ENCODE peak calls at places on chromosomes 1 and 21, in four cellular contexts. One of them, this sample, is unnamed.

GRCh38 chr1:187788686-187789085 is 959.9 kb downstream of the PLA2G4A start:
- DNase-seq in Caco-2: no peak
- DNase-seq in activated CD4-positive, alpha-beta T cell treated with anti-CD3 and anti-CD28 coated beads, Interleukin-2, amount 50 U/mL, for 24 hours: no peak
- DNase-seq in bronchial epithelial cell: no peak
- DNase-seq in this sample: no peak

GRCh38 chr1:165114022-165114888 is 242.3 kb downstream of the LMX1A start:
- DNase-seq in Caco-2: peak
- DNase-seq in bronchial epithelial cell: peak
- DNase-seq in activated CD4-positive, alpha-beta T cell treated with anti-CD3 and anti-CD28 coated beads, Interleukin-2, amount 50 U/mL, for 24 hours: no peak
- DNase-seq in this sample: no peak

GRCh38 chr1:24374891-24375786 is 38.4 kb downstream of the STPG1 start:
- DNase-seq in bronchial epithelial cell: peak
- DNase-seq in activated CD4-positive, alpha-beta T cell treated with anti-CD3 and anti-CD28 coated beads, Interleukin-2, amount 50 U/mL, for 24 hours: no peak
- DNase-seq in Caco-2: peak
- DNase-seq in this sample: no peak

GRCh38 chr1:173867141-173867752 is 542 bp downstream of the GAS5 start:
- DNase-seq in bronchial epithelial cell: no peak
- DNase-seq in Caco-2: no peak
- DNase-seq in activated CD4-positive, alpha-beta T cell treated with anti-CD3 and anti-CD28 coated beads, Interleukin-2, amount 50 U/mL, for 24 hours: no peak
- DNase-seq in this sample: no peak

GRCh38 chr21:43298546-43299440 is 128.1 kb downstream of the SIK1 start:
- DNase-seq in activated CD4-positive, alpha-beta T cell treated with anti-CD3 and anti-CD28 coated beads, Interleukin-2, amount 50 U/mL, for 24 hours: no peak
- DNase-seq in Caco-2: no peak
- DNase-seq in bronchial epithelial cell: no peak
- DNase-seq in this sample: no peak

GRCh38 chr1:11600901-11601300 is 53.3 kb downstream of the FBXO2 start:
- DNase-seq in activated CD4-positive, alpha-beta T cell treated with anti-CD3 and anti-CD28 coated beads, Interleukin-2, amount 50 U/mL, for 24 hours: no peak
- DNase-seq in Caco-2: no peak
- DNase-seq in bronchial epithelial cell: no peak
- DNase-seq in this sample: no peak

GRCh38 chr1:47471163-47471562 is 33.3 kb downstream of the FOXD2 start:
- DNase-seq in Caco-2: no peak
- DNase-seq in bronchial epithelial cell: no peak
- DNase-seq in activated CD4-positive, alpha-beta T cell treated with anti-CD3 and anti-CD28 coated beads, Interleukin-2, amount 50 U/mL, for 24 hours: no peak
- DNase-seq in this sample: peak

GRCh38 chr1:160777486-160778089 is 18.4 kb upstream of the LY9 start:
- DNase-seq in Caco-2: peak
- DNase-seq in bronchial epithelial cell: peak
- DNase-seq in activated CD4-positive, alpha-beta T cell treated with anti-CD3 and anti-CD28 coated beads, Interleukin-2, amount 50 U/mL, for 24 hours: peak
- DNase-seq in this sample: no peak

GRCh38 chr1:232718928-232719927 is 86.0 kb upstream of the MAP10 start:
- DNase-seq in bronchial epithelial cell: peak
- DNase-seq in activated CD4-positive, alpha-beta T cell treated with anti-CD3 and anti-CD28 coated beads, Interleukin-2, amount 50 U/mL, for 24 hours: no peak
- DNase-seq in Caco-2: no peak
- DNase-seq in this sample: no peak

GRCh38 chr1:41661428-41662060 is 177.1 kb upstream of the EDN2 start:
- DNase-seq in activated CD4-positive, alpha-beta T cell treated with anti-CD3 and anti-CD28 coated beads, Interleukin-2, amount 50 U/mL, for 24 hours: no peak
- DNase-seq in bronchial epithelial cell: no peak
- DNase-seq in Caco-2: no peak
- DNase-seq in this sample: no peak

GRCh38 chr1:199914546-199914945 is 113.0 kb upstream of the NR5A2 start:
- DNase-seq in bronchial epithelial cell: no peak
- DNase-seq in activated CD4-positive, alpha-beta T cell treated with anti-CD3 and anti-CD28 coated beads, Interleukin-2, amount 50 U/mL, for 24 hours: no peak
- DNase-seq in Caco-2: no peak
- DNase-seq in this sample: no peak

GRCh38 chr1:14794136-14794768 is 195.8 kb downstream of the KAZN start:
- DNase-seq in Caco-2: no peak
- DNase-seq in bronchial epithelial cell: no peak
- DNase-seq in activated CD4-positive, alpha-beta T cell treated with anti-CD3 and anti-CD28 coated beads, Interleukin-2, amount 50 U/mL, for 24 hours: no peak
- DNase-seq in this sample: peak

GRCh38 chr1:57072775-57073174 is 107.0 kb upstream of the C8B start:
- DNase-seq in Caco-2: peak
- DNase-seq in bronchial epithelial cell: peak
- DNase-seq in activated CD4-positive, alpha-beta T cell treated with anti-CD3 and anti-CD28 coated beads, Interleukin-2, amount 50 U/mL, for 24 hours: no peak
- DNase-seq in this sample: no peak

GRCh38 chr1:51583532-51583931 is 33.4 kb upstream of the OSBPL9 start:
- DNase-seq in bronchial epithelial cell: peak
- DNase-seq in Caco-2: no peak
- DNase-seq in activated CD4-positive, alpha-beta T cell treated with anti-CD3 and anti-CD28 coated beads, Interleukin-2, amount 50 U/mL, for 24 hours: no peak
- DNase-seq in this sample: peak

GRCh38 chr1:143698016-143698415 is 273.8 kb downstream of the FAM72C start:
- DNase-seq in activated CD4-positive, alpha-beta T cell treated with anti-CD3 and anti-CD28 coated beads, Interleukin-2, amount 50 U/mL, for 24 hours: no peak
- DNase-seq in Caco-2: peak
- DNase-seq in bronchial epithelial cell: peak
- DNase-seq in this sample: no peak

GRCh38 chr1:201693887-201694614 is 134.9 kb upstream of the IPO9 start:
- DNase-seq in bronchial epithelial cell: no peak
- DNase-seq in activated CD4-positive, alpha-beta T cell treated with anti-CD3 and anti-CD28 coated beads, Interleukin-2, amount 50 U/mL, for 24 hours: no peak
- DNase-seq in Caco-2: no peak
- DNase-seq in this sample: no peak

GRCh38 chr21:14070049-14070893 is 140.5 kb downstream of the LIPI start:
- DNase-seq in activated CD4-positive, alpha-beta T cell treated with anti-CD3 and anti-CD28 coated beads, Interleukin-2, amount 50 U/mL, for 24 hours: no peak
- DNase-seq in bronchial epithelial cell: no peak
- DNase-seq in Caco-2: no peak
- DNase-seq in this sample: no peak

GRCh38 chr1:23209765-23210164 is 7.5 kb downstream of the HTR1D start:
- DNase-seq in Caco-2: no peak
- DNase-seq in bronchial epithelial cell: peak
- DNase-seq in activated CD4-positive, alpha-beta T cell treated with anti-CD3 and anti-CD28 coated beads, Interleukin-2, amount 50 U/mL, for 24 hours: no peak
- DNase-seq in this sample: no peak

GRCh38 chr21:14888202-14888601 is 176.6 kb downstream of the NRIP1 start:
- DNase-seq in activated CD4-positive, alpha-beta T cell treated with anti-CD3 and anti-CD28 coated beads, Interleukin-2, amount 50 U/mL, for 24 hours: no peak
- DNase-seq in bronchial epithelial cell: no peak
- DNase-seq in Caco-2: no peak
- DNase-seq in this sample: no peak

GRCh38 chr1:247373721-247374141 is 42.1 kb upstream of the ZNF496 start:
- DNase-seq in activated CD4-positive, alpha-beta T cell treated with anti-CD3 and anti-CD28 coated beads, Interleukin-2, amount 50 U/mL, for 24 hours: peak
- DNase-seq in bronchial epithelial cell: no peak
- DNase-seq in Caco-2: peak
- DNase-seq in this sample: no peak

GRCh38 chr1:246602194-246602593 is 35.9 kb downstream of the CNST start:
- DNase-seq in activated CD4-positive, alpha-beta T cell treated with anti-CD3 and anti-CD28 coated beads, Interleukin-2, amount 50 U/mL, for 24 hours: no peak
- DNase-seq in bronchial epithelial cell: no peak
- DNase-seq in Caco-2: no peak
- DNase-seq in this sample: no peak

GRCh38 chr1:225458222-225458631 is 30.4 kb upstream of the LBR start:
- DNase-seq in activated CD4-positive, alpha-beta T cell treated with anti-CD3 and anti-CD28 coated beads, Interleukin-2, amount 50 U/mL, for 24 hours: no peak
- DNase-seq in Caco-2: no peak
- DNase-seq in bronchial epithelial cell: peak
- DNase-seq in this sample: no peak

GRCh38 chr1:215845224-215845902 is 278.3 kb downstream of the KCTD3 start:
- DNase-seq in bronchial epithelial cell: peak
- DNase-seq in activated CD4-positive, alpha-beta T cell treated with anti-CD3 and anti-CD28 coated beads, Interleukin-2, amount 50 U/mL, for 24 hours: no peak
- DNase-seq in Caco-2: no peak
- DNase-seq in this sample: peak

GRCh38 chr21:34306246-34306645 is 57.6 kb upstream of the KCNE2 start:
- DNase-seq in bronchial epithelial cell: no peak
- DNase-seq in activated CD4-positive, alpha-beta T cell treated with anti-CD3 and anti-CD28 coated beads, Interleukin-2, amount 50 U/mL, for 24 hours: no peak
- DNase-seq in Caco-2: no peak
- DNase-seq in this sample: no peak

GRCh38 chr1:6599141-6599975 is 3.3 kb downstream of the KLHL21 start:
- DNase-seq in bronchial epithelial cell: peak
- DNase-seq in activated CD4-positive, alpha-beta T cell treated with anti-CD3 and anti-CD28 coated beads, Interleukin-2, amount 50 U/mL, for 24 hours: peak
- DNase-seq in Caco-2: no peak
- DNase-seq in this sample: no peak

GRCh38 chr1:111190931-111191451 is 9.5 kb downstream of the DENND2D start:
- DNase-seq in bronchial epithelial cell: no peak
- DNase-seq in Caco-2: peak
- DNase-seq in activated CD4-positive, alpha-beta T cell treated with anti-CD3 and anti-CD28 coated beads, Interleukin-2, amount 50 U/mL, for 24 hours: no peak
- DNase-seq in this sample: peak

GRCh38 chr1:32540589-32540988 is 1.4 kb downstream of the ZBTB8A start:
- DNase-seq in Caco-2: no peak
- DNase-seq in bronchial epithelial cell: no peak
- DNase-seq in activated CD4-positive, alpha-beta T cell treated with anti-CD3 and anti-CD28 coated beads, Interleukin-2, amount 50 U/mL, for 24 hours: no peak
- DNase-seq in this sample: no peak

GRCh38 chr1:177646757-177647730 is 322.8 kb downstream of the SEC16B start:
- DNase-seq in bronchial epithelial cell: no peak
- DNase-seq in activated CD4-positive, alpha-beta T cell treated with anti-CD3 and anti-CD28 coated beads, Interleukin-2, amount 50 U/mL, for 24 hours: no peak
- DNase-seq in Caco-2: no peak
- DNase-seq in this sample: no peak

GRCh38 chr1:21781971-21782867 is 730 bp downstream of the USP48 start:
- DNase-seq in Caco-2: peak
- DNase-seq in bronchial epithelial cell: peak
- DNase-seq in activated CD4-positive, alpha-beta T cell treated with anti-CD3 and anti-CD28 coated beads, Interleukin-2, amount 50 U/mL, for 24 hours: peak
- DNase-seq in this sample: no peak